ENCODE peak calls at places on chromosome 1, in five cellular contexts. Y is endothelial cell, J is non-pigmented ciliary epithelial cell, H is immature natural killer cell, X is NCI-H2081. Q is an unnamed sample.

GRCh38 chr1:205484985-205485967 is 19.2 kb upstream of the CDK18 start:
- DNase-seq in X (peak; percentile 76), Y (peak; percentile 69), J (no peak), H (peak; percentile 74), Q (peak; percentile 99)

GRCh38 chr1:229263254-229263653 is 7.7 kb upstream of the RAB4A start:
- DNase-seq in J (no peak), H (no peak), Y (no peak), X (no peak), Q (no peak)

GRCh38 chr1:193763313-193763712 is 576.9 kb upstream of the B3GALT2 start:
- DNase-seq in Y (no peak), X (no peak), H (no peak), J (no peak), Q (no peak)

GRCh38 chr1:175075572-175076568 is 8.2 kb downstream of the TNN start:
- DNase-seq in J (no peak), H (no peak), X (no peak), Y (no peak), Q (no peak)

GRCh38 chr1:224795591-224795990 is 133.9 kb upstream of the DNAH14 start:
- DNase-seq in H (no peak), Y (no peak), J (no peak), X (no peak), Q (no peak)

GRCh38 chr1:196181594-196181878 is 426.7 kb downstream of the KCNT2 start:
- DNase-seq in Y (no peak), X (no peak), J (no peak), H (no peak), Q (no peak)

GRCh38 chr1:243793298-243793697 is 56.7 kb downstream of the AKT3 start:
- DNase-seq in H (no peak), J (no peak), X (no peak), Y (no peak), Q (no peak)

GRCh38 chr1:246081856-246082668 is 425.0 kb downstream of the SMYD3 start:
- DNase-seq in J (no peak), X (no peak), H (no peak), Y (no peak), Q (no peak)

GRCh38 chr1:94541175-94542087 is at the start of gene F3:
- DNase-seq in X (peak; percentile 37), Y (peak; percentile 71), J (no peak), H (peak; percentile 21), Q (peak; percentile 89)

GRCh38 chr1:33516428-33516827 is 44.0 kb downstream of the ZSCAN20 start:
- DNase-seq in J (no peak), H (no peak), Y (no peak), X (no peak), Q (no peak)

GRCh38 chr1:89890085-89890754 is 69.4 kb downstream of the LRRC8D start:
- DNase-seq in X (no peak), H (no peak), Y (no peak), J (no peak), Q (no peak)

GRCh38 chr1:18320051-18320450 is 160.7 kb upstream of the KLHDC7A start:
- DNase-seq in J (no peak), X (no peak), H (no peak), Y (no peak), Q (no peak)

GRCh38 chr1:36224537-36225297 is 474 bp downstream of the THRAP3 start:
- DNase-seq in J (no peak), Y (peak; percentile 77), H (no peak), X (peak; percentile 90), Q (peak; percentile 82)